ENCODE peak calls at places on chromosomes 6 and 20, in six cellular contexts. D, Y, N, E, L and O are unnamed samples. For H3K36me3, the result is how much of the 10 kb centered on the place peaks cover.

GRCh38 chr6:30647039-30647801 is at the start of gene C6orf136:
- DNase-seq in E (peak), Y (peak), D (peak), L (peak), N (peak), O (peak)

GRCh38 chr6:116298968-116299367 is 19.2 kb upstream of the TSPYL1 start:
- DNase-seq in L (no peak), Y (no peak), E (no peak), N (no peak), D (no peak), O (no peak)

GRCh38 chr6:137350857-137351256 is 131.7 kb upstream of the IFNGR1 start:
- DNase-seq in Y (no peak), N (no peak), D (no peak), E (no peak), L (no peak), O (no peak)

GRCh38 chr6:56073761-56074160 is 173.6 kb downstream of the COL21A1 start:
- DNase-seq in Y (no peak), N (no peak), L (no peak), E (no peak), D (no peak), O (no peak)

GRCh38 chr6:165243801-165244200 is 65.6 kb downstream of the C6orf118 start:
- DNase-seq in D (no peak), Y (no peak), N (no peak), L (no peak), E (no peak), O (no peak)

GRCh38 chr20:17533396-17533795 is 2.2 kb upstream of the BFSP1 start:
- DNase-seq in E (no peak), Y (peak), D (no peak), N (no peak), L (no peak), O (no peak)

GRCh38 chr20:14264869-14265268 is 72.5 kb downstream of the FLRT3 start:
- DNase-seq in D (no peak), Y (peak), N (no peak), L (no peak), E (no peak), O (no peak)

GRCh38 chr6:15507746-15508145 is 155.1 kb downstream of the DTNBP1 start:
- DNase-seq in N (no peak), D (no peak), L (no peak), Y (no peak), E (no peak), O (no peak)

GRCh38 chr20:22686097-22686496 is 101.7 kb upstream of the FOXA2 start:
- DNase-seq in D (no peak), E (no peak), Y (peak), N (peak), L (peak), O (no peak)

GRCh38 chr20:9409352-9409751 is 105.0 kb upstream of the LAMP5 start:
- DNase-seq in N (no peak), Y (no peak), L (no peak), E (no peak), D (no peak), O (no peak)

GRCh38 chr20:48217191-48217590 is 431.9 kb upstream of the SULF2 start:
- DNase-seq in Y (no peak), D (no peak), E (no peak), N (no peak), L (no peak), O (no peak)

GRCh38 chr6:63307581-63308246 is 12.1 kb downstream of the LGSN start:
- DNase-seq in D (no peak), L (no peak), E (no peak), Y (peak), N (no peak), O (no peak)

GRCh38 chr20:46694484-46694883 is 5.2 kb upstream of the TP53RK start:
- DNase-seq in Y (no peak), L (no peak), E (no peak), D (no peak), N (no peak), O (no peak)

GRCh38 chr6:126266664-126267063 is 73.3 kb upstream of the CENPW start:
- DNase-seq in L (no peak), D (no peak), N (no peak), E (no peak), Y (no peak), O (no peak)

GRCh38 chr6:160733045-160733646 is 31.1 kb downstream of the PLG start:
- DNase-seq in L (peak), N (peak), D (no peak), E (no peak), Y (peak), O (no peak)

GRCh38 chr6:133242761-133243590 is 1.8 kb downstream of the EYA4 start:
- DNase-seq in N (peak), L (peak), E (no peak), Y (peak), D (no peak), O (no peak)

GRCh38 chr6:7528565-7528964 is 12.9 kb upstream of the DSP start:
- DNase-seq in D (no peak), N (no peak), E (no peak), Y (no peak), L (no peak), O (peak)

GRCh38 chr6:149202967-149203366 is 114.5 kb upstream of the TAB2 start:
- DNase-seq in Y (no peak), D (no peak), L (no peak), N (no peak), E (no peak), O (no peak)

GRCh38 chr6:147674093-147674492 is 165.6 kb downstream of the SAMD5 start:
- DNase-seq in N (no peak), L (no peak), E (no peak), Y (no peak), D (no peak), O (no peak)

GRCh38 chr6:133809406-133809805 is 79.5 kb upstream of the TCF21 start:
- DNase-seq in E (no peak), L (no peak), Y (no peak), D (no peak), N (no peak), O (no peak)

GRCh38 chr6:139602577-139602976 is 228.1 kb upstream of the CITED2 start:
- DNase-seq in E (no peak), Y (no peak), L (no peak), D (no peak), N (no peak), O (no peak)

GRCh38 chr6:89297695-89298351 is 17.3 kb downstream of the GABRR2 start:
- DNase-seq in L (peak), N (peak), Y (no peak), E (no peak), D (no peak), O (peak)

GRCh38 chr6:10194816-10195639 is 219.8 kb downstream of the TFAP2A start:
- DNase-seq in N (peak), D (no peak), E (no peak), L (no peak), Y (peak), O (no peak)

GRCh38 chr20:46172455-46172854 is 54.3 kb downstream of the CD40 start:
- DNase-seq in N (no peak), L (no peak), E (no peak), D (no peak), Y (no peak), O (no peak)

GRCh38 chr20:24948939-24949679 is at the start of gene CST7:
- DNase-seq in L (no peak), E (no peak), N (peak), D (peak), Y (no peak), O (no peak)

GRCh38 chr20:8796088-8796665 is 272.7 kb upstream of the PLCB4 start:
- DNase-seq in Y (no peak), L (no peak), N (no peak), E (no peak), D (no peak), O (no peak)

GRCh38 chr6:5213851-5214507 is 46.8 kb downstream of the LYRM4 start:
- DNase-seq in Y (no peak), N (no peak), D (no peak), E (no peak), L (peak), O (no peak)

GRCh38 chr6:30885481-30885998 is 1.2 kb downstream of the DDR1 start:
- DNase-seq in D (peak), Y (peak), E (no peak), N (peak), L (no peak), O (no peak)

GRCh38 chr20:5654557-5654956 is 95.6 kb upstream of the SHLD1 start:
- DNase-seq in Y (no peak), D (no peak), L (no peak), E (no peak), N (no peak), O (peak)

GRCh38 chr20:53884859-53885654 is 185.3 kb downstream of the BCAS1 start:
- DNase-seq in D (no peak), N (no peak), Y (no peak), L (no peak), E (no peak), O (no peak)

GRCh38 chr6:75632247-75632646 is 30.6 kb downstream of the SENP6 start:
- DNase-seq in D (no peak), Y (no peak), E (no peak), L (no peak), N (no peak), O (no peak)
- H3K36me3 ChIP-seq in D (under half), Y (under half), E (under half), L (under half), N (under half), O (under half)

GRCh38 chr6:51844391-51844735 is 243.1 kb downstream of the PKHD1 start:
- DNase-seq in D (no peak), L (no peak), N (no peak), E (no peak), Y (peak), O (no peak)
- TF ChIP-seq CTCF in D (no peak), L (no peak), N (no peak), E (peak), Y (peak), O (peak)

DNA sequence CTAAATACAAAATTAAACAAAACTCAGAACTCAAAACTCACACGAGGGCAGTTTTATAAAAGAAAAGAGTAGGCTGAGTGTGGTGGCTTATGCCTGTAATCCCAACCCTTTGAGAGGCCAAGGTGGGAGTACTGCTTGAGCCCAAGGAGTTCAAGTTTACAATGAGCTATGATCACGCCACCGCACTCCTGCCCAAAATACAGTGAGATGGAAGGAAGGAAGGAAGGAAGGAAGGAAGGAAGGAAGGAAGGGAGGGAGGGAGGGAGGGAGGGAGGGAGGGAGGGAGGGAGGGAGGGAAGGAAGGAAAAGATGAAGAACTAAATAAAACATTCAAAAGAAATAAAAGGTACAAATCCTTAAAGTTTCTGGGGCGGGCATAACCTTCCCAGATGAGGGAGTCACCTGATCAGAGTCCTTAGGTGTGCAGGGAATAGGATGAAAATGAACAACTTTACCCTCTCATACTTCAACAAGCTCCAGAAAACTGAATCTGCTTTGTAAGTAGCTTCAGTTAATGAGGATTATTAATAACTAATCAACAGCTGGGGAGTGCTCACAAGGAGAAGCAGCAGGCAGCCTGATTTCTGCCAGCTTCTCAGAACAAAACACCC is 22.0 kb downstream of the LMBRD1 start:
- DNase-seq in N (no peak), Y (no peak), E (no peak), L (no peak), D (no peak), O (no peak)
- H3K36me3 ChIP-seq in N (under half), Y (under half), E (under half), L (under half), D (under half), O (under half)

GRCh38 chr6:4162345-4162744 is 27.0 kb upstream of the ECI2 start:
- DNase-seq in E (no peak), L (no peak), Y (no peak), N (no peak), D (no peak), O (no peak)
- TF ChIP-seq CTCF in E (no peak), L (no peak), Y (peak), N (no peak), D (no peak), O (no peak)

GRCh38 chr20:41173791-41174341 is 36.5 kb downstream of the PLCG1 start:
- DNase-seq in D (peak), E (no peak), N (no peak), Y (no peak), L (peak), O (no peak)
- H3K36me3 ChIP-seq in D (under half), E (half or more), N (under half), Y (under half), L (under half), O (under half)

GRCh38 chr6:74280130-74280692 is 584.2 kb downstream of the CD109 start:
- DNase-seq in L (no peak), Y (peak), N (no peak), E (no peak), D (no peak), O (no peak)
- TF ChIP-seq CTCF in L (no peak), Y (peak), N (no peak), E (no peak), D (no peak), O (peak)

GRCh38 chr6:35457907-35458306 is 5.8 kb downstream of the FANCE start:
- DNase-seq in L (no peak), Y (peak), N (no peak), D (no peak), E (no peak), O (no peak)
- H3K36me3 ChIP-seq in L (under half), Y (under half), N (under half), D (under half), E (half or more), O (under half)

GRCh38 chr6:82331031-82331773 is 32.4 kb upstream of the TPBG start:
- DNase-seq in E (no peak), L (no peak), N (peak), D (no peak), Y (peak), O (peak)
- TF ChIP-seq CTCF in E (no peak), L (no peak), N (no peak), D (no peak), Y (peak), O (peak)

DNA sequence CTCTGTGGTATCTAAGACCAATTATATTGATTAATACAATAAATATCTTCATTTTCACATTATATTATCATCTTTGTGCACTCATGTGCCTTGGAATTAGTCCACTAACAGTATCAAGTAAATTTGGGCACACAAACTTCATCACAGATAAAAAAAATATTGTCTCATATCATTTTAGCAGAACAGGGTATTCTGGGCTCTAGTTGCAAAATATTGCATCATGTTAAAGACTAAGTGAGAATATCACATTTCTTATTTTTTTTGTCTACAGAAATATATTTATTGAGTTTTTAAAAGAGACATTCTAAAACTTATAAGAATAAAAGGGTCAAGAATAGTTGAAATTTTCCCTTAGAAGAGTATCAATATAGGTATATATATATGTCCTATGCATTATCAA is 754.1 kb upstream of the MAN1A1 start:
- DNase-seq in E (no peak), L (no peak), N (no peak), Y (no peak), D (no peak), O (no peak)
- H3K36me3 ChIP-seq in E (under half), L (under half), N (under half), Y (under half), D (under half), O (under half)